ENCODE peak calls at places on chromosome X, in nine cellular contexts. R is ovary, E is body of pancreas, T is breast epithelium, H is A549, L is suprapubic skin, B is stomach, W is upper lobe of left lung, Z is Peyer's patch. D is an unnamed sample.

GRCh38 chrX:76183289-76184057 is 10.6 kb downstream of the PBDC1 start:
- DNase-seq in H (no peak), T (no peak), R (no peak), E (no peak), B (no peak), L (no peak), W (no peak), Z (no peak), D (no peak)

GRCh38 chrX:23902419-23902818 is 5.3 kb downstream of the APOO start:
- DNase-seq in B (no peak), Z (no peak), R (no peak), L (no peak), T (no peak), H (peak), E (peak), W (no peak), D (no peak)

GRCh38 chrX:55487143-55487542 is 2.5 kb downstream of the USP51 start:
- DNase-seq in H (no peak), L (no peak), T (no peak), W (no peak), E (no peak), B (no peak), R (no peak), Z (no peak), D (peak)

GRCh38 chrX:8868070-8868795 is 67.0 kb upstream of the FAM9A start:
- DNase-seq in H (peak), L (no peak), E (no peak), B (no peak), T (no peak), R (no peak), W (no peak), Z (no peak), D (no peak)

GRCh38 chrX:126770179-126770578 is 49.4 kb upstream of the PRR32 start:
- DNase-seq in W (no peak), Z (no peak), H (peak), R (no peak), L (no peak), B (no peak), E (no peak), T (no peak), D (no peak)

GRCh38 chrX:40444798-40445496 is 135.8 kb upstream of the ATP6AP2 start:
- DNase-seq in T (no peak), B (no peak), H (no peak), E (no peak), R (no peak), W (no peak), L (no peak), Z (no peak), D (no peak)

GRCh38 chrX:45134303-45134702 is 66.4 kb downstream of the DIPK2B start:
- DNase-seq in E (no peak), B (no peak), W (no peak), Z (no peak), L (no peak), H (no peak), R (peak), T (no peak), D (no peak)

GRCh38 chrX:136667446-136668168 is 19.6 kb downstream of the CD40LG start:
- DNase-seq in Z (no peak), T (peak), B (no peak), E (no peak), H (no peak), R (no peak), W (no peak), L (no peak), D (no peak)

GRCh38 chrX:101037231-101037630 is 14.7 kb downstream of the TRMT2B start:
- DNase-seq in H (no peak), L (no peak), Z (no peak), E (no peak), W (no peak), T (no peak), B (no peak), R (no peak), D (no peak)

GRCh38 chrX:47831788-47832187 is 4.9 kb upstream of the ZNF81 start:
- DNase-seq in R (no peak), L (peak), Z (peak), E (peak), H (peak), T (no peak), B (peak), W (no peak), D (peak)

GRCh38 chrX:101171883-101172400 is 47.6 kb upstream of the DRP2 start:
- DNase-seq in Z (no peak), W (no peak), E (no peak), R (no peak), B (no peak), H (no peak), L (no peak), T (no peak), D (no peak)

GRCh38 chrX:136684120-136684519 is 36.2 kb downstream of the CD40LG start:
- DNase-seq in R (no peak), E (no peak), H (no peak), L (no peak), Z (no peak), T (no peak), W (no peak), B (no peak), D (no peak)

GRCh38 chrX:30713061-30713525 is 59.9 kb downstream of the GK start:
- DNase-seq in L (peak), E (peak), B (peak), W (no peak), Z (peak), T (no peak), H (peak), R (no peak), D (no peak)

GRCh38 chrX:17697191-17697590 is 40.1 kb upstream of the SCML1 start:
- DNase-seq in Z (no peak), W (no peak), L (no peak), E (no peak), H (no peak), R (no peak), T (no peak), B (no peak), D (no peak)

GRCh38 chrX:139559383-139560042 is 29.0 kb downstream of the F9 start:
- DNase-seq in L (no peak), E (peak), T (no peak), B (peak), H (peak), W (no peak), R (no peak), Z (no peak), D (peak)

GRCh38 chrX:10015711-10016515 is 48.8 kb downstream of the CLDN34 start:
- DNase-seq in W (peak), H (peak), E (peak), T (peak), B (no peak), R (peak), L (peak), Z (no peak), D (peak)

GRCh38 chrX:16665089-16665488 is 15.1 kb downstream of the S100G start:
- DNase-seq in W (no peak), Z (no peak), E (no peak), R (no peak), B (no peak), L (no peak), T (no peak), H (no peak), D (no peak)

GRCh38 chrX:716136-716535 is 85.5 kb downstream of the SHOX start:
- DNase-seq in R (no peak), B (no peak), L (no peak), E (no peak), H (no peak), W (no peak), Z (no peak), T (no peak), D (no peak)

GRCh38 chrX:53122013-53122412 is 28.1 kb downstream of the KANTR start:
- DNase-seq in B (no peak), R (no peak), H (no peak), E (no peak), T (no peak), Z (no peak), W (no peak), L (no peak), D (no peak)

GRCh38 chrX:41176263-41176662 is 91.0 kb downstream of the USP9X start:
- DNase-seq in L (no peak), R (no peak), T (no peak), B (no peak), W (no peak), Z (no peak), E (no peak), H (no peak), D (no peak)

GRCh38 chrX:18368402-18368801 is 13.9 kb upstream of the SCML2 start:
- DNase-seq in E (no peak), R (no peak), B (no peak), Z (no peak), T (no peak), H (no peak), W (no peak), L (no peak), D (no peak)

GRCh38 chrX:150508461-150509367 is 59.7 kb upstream of the MTM1 start:
- DNase-seq in R (peak), Z (no peak), L (peak), E (peak), B (peak), W (peak), T (peak), H (no peak), D (peak)
- TF ChIP-seq POLR2A in R (no peak), Z (no peak), L (no peak), E (peak), B (no peak), W (no peak), T (no peak), H (no peak), D (no peak)

GRCh38 chrX:70762285-70762684 is 146.2 kb downstream of the TEX11 start:
- DNase-seq in R (no peak), T (no peak), W (no peak), L (no peak), B (no peak), Z (no peak), E (no peak), H (peak), D (no peak)
- TF ChIP-seq CTCF in R (no peak), T (no peak), W (no peak), L (no peak), B (no peak), Z (no peak), E (no peak), H (no peak), D (no peak)

DNA sequence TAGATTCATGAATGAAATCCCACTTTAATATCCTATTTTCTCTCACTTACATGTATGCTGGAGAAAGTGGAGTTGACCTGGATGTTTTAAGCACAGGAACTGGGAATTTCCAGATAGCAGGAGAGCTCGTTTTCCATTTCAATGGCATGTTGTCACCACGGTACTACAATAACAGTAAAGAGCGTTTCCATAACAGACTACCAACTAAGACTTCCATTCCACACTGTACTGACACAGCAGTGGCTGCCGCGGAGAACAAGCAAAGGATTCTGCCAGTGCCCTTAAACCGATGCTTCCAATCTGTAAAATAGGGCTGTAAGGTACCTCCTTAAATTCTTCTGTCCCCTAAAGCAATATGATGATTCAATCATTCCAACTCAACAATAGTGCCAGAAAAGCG is 143.9 kb downstream of the KLHL13 start:
- DNase-seq in H (no peak), W (no peak), T (no peak), B (no peak), R (no peak), Z (no peak), L (no peak), E (no peak), D (no peak)
- H3K4me3 ChIP-seq in H (no peak), W (no peak), T (no peak), B (peak), R (no peak), Z (no peak), L (no peak), E (no peak), D (no peak)

DNA sequence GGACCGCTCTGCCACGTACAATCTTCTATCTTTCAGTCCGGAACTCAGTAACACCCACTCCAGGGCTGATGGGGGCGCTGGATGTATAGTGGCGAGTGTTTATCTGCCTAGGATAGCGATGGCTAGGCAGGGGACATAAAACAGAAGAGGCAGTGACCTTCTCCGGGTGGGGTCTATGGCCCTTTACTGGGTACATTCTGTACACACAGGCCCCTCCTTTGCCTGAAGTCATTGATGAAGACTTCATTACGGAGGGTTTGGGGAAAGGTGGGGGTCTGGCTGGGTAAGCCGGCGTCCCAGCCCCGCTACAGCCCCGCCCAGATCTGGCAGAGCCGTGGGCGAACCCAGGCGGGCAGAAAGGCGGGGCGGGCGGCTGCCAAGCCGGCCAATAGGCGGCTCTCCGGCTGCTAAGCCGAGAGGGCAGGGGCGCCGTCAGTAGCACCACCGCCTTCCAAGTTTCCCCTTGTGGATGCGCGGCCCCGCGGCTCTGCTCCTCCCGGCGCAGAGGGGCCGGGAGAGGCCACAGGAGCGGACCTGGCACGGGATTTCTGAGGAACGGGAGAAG is at the start of gene CHST7:
- DNase-seq in R (peak), H (peak), L (peak), T (peak), W (peak), B (peak), E (peak), Z (peak), D (peak)
- TF ChIP-seq POLR2A in R (no peak), H (peak), L (no peak), T (no peak), W (peak), B (no peak), E (peak), Z (no peak), D (no peak)

D was measured in lower leg skin.